ENCODE peak calls at places on chromosome 7, in nine cellular contexts. V is A549, T is sigmoid colon, Z is kidney, M is body of pancreas, O is ovary, E is cardiac muscle cell, F is HCT116, C is spleen. K is an unnamed sample. For H3K4me1, the result is how much of the 10 kb centered on the place peaks cover.

GRCh38 chr7:147193476-147193875 is 1076.9 kb downstream of the CNTNAP2 start:
- DNase-seq in V (no peak), T (no peak), Z (no peak), M (no peak), O (no peak), E (no peak), F (no peak), C (no peak), K (no peak)

GRCh38 chr7:155796381-155797261 is 15.6 kb downstream of the SHH start:
- DNase-seq in V (peak), T (no peak), Z (peak), M (peak), O (peak), E (peak), F (no peak), C (peak), K (peak)

GRCh38 chr7:39746162-39746782 is 122.9 kb downstream of the RALA start:
- DNase-seq in V (peak), T (peak), Z (no peak), M (peak), O (peak), E (peak), F (peak), C (peak), K (peak)

GRCh38 chr7:46492460-46492859 is 571.4 kb upstream of the IGFBP3 start:
- DNase-seq in V (no peak), T (no peak), Z (no peak), M (no peak), O (no peak), E (no peak), F (no peak), C (no peak), K (no peak)

GRCh38 chr7:129853661-129854268 is 99.0 kb downstream of the UBE2H start:
- DNase-seq in V (no peak), T (no peak), Z (no peak), M (no peak), O (no peak), E (no peak), F (peak), C (no peak), K (no peak)

GRCh38 chr7:149715476-149715875 is 57.9 kb downstream of the ZNF467 start:
- DNase-seq in V (no peak), T (peak), Z (no peak), M (no peak), O (no peak), E (no peak), F (no peak), C (peak), K (peak)

GRCh38 chr7:99102809-99103690 is 40.9 kb downstream of the SMURF1 start:
- DNase-seq in V (peak), T (no peak), Z (no peak), M (no peak), O (no peak), E (no peak), F (no peak), C (no peak), K (no peak)

GRCh38 chr7:136528329-136528728 is 340.1 kb upstream of the CHRM2 start:
- DNase-seq in V (no peak), T (no peak), Z (no peak), M (no peak), O (no peak), E (no peak), F (no peak), C (no peak), K (no peak)

GRCh38 chr7:48426966-48427555 is 255.8 kb downstream of the ABCA13 start:
- DNase-seq in V (peak), T (no peak), Z (no peak), M (no peak), O (no peak), E (no peak), F (no peak), C (no peak), K (no peak)

GRCh38 chr7:35691827-35692307 is 3.1 kb downstream of the HERPUD2 start:
- DNase-seq in V (no peak), T (no peak), Z (no peak), M (no peak), O (no peak), E (peak), F (no peak), C (peak), K (no peak)

GRCh38 chr7:139680676-139681462 is 96.9 kb downstream of the HIPK2 start:
- DNase-seq in V (peak), T (no peak), Z (peak), M (no peak), O (no peak), E (peak), F (peak), C (peak), K (peak)

GRCh38 chr7:151249034-151249731 is 689 bp upstream of the SMARCD3 start:
- DNase-seq in V (peak), T (peak), Z (no peak), M (peak), O (peak), E (peak), F (no peak), C (peak), K (peak)

GRCh38 chr7:82319674-82320118 is 123.9 kb downstream of the CACNA2D1 start:
- DNase-seq in V (no peak), T (peak), Z (peak), M (peak), O (peak), E (peak), F (no peak), C (no peak), K (peak)

GRCh38 chr7:157940497-157940896 is 603.7 kb downstream of the DNAJB6 start:
- DNase-seq in V (no peak), T (no peak), Z (no peak), M (no peak), O (no peak), E (no peak), F (no peak), C (no peak), K (no peak)

GRCh38 chr7:152173372-152174070 is 148.0 kb downstream of the GALNT11 start:
- DNase-seq in V (no peak), T (no peak), Z (no peak), M (no peak), O (no peak), E (no peak), F (no peak), C (no peak), K (no peak)

GRCh38 chr7:42914009-42914725 is 2.3 kb upstream of the C7orf25 start:
- DNase-seq in V (no peak), T (no peak), Z (no peak), M (no peak), O (peak), E (no peak), F (no peak), C (no peak), K (no peak)

DNA sequence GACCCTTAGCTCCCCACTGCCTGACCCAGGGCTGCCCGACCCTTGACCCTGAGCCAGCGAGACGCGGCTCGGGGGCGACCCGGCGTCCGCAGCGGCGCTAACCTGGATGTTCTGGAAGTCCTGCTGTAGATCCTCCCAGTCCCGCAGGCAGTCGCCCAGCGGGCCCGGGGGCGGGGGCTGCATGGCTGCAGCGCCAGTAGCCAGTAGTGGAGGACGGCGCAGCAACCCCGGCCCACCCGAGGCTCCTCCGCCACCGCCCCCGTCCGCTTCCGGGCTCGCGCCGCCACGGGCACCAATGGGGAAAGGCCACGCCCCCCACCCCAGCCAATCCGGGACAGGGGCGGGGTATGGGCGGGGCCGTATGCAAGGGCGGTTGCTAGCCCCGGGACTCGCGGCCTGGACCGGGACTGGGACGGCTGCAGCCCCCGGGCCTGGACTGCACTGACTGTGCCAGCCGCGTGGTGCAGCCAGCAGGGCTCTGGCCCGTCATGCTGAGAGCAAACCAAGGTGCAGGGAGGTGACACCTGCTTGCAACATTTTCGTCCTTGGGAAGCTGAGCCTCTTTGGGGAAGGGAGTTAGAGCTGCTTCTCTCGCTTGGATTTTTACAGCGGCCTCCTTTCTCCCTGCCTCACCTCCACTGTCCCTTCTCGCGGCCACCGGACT is at the start of gene TMEM120A:
- DNase-seq in V (peak), T (peak), Z (peak), M (peak), O (peak), E (peak), F (peak), C (peak), K (peak)
- TF ChIP-seq CTCF in V (no peak), T (peak), Z (no peak), M (peak), O (peak), E (peak), F (no peak), C (peak), K (peak)

DNA sequence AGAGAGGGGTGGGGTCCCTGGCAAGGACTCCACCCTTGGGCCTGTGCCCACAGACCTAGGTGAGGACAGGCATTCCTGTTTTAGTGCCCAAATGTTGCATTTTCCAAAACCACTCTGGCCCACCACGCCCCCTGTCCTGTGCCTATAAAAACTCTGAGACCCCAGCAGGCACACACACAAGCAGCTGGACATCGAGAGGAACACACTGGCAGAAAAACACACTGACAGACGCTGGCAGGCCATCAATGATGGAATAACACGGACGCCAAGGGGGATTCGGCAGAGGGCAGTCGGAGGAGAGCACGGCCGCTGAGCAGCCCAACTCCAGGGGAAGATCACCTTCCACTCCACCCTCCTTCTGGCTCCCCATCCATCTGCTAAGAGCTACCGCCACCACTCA is 386.9 kb upstream of the AUTS2 start:
- DNase-seq in V (no peak), T (no peak), Z (no peak), M (no peak), O (no peak), E (no peak), F (no peak), C (no peak), K (no peak)
- H3K4me1 ChIP-seq in V (under half), T (under half), Z (under half), M (under half), O (under half), E (under half), F (under half), C (under half), K (under half)

GRCh38 chr7:101911011-101911799 is 93.8 kb downstream of the CUX1 start:
- DNase-seq in V (no peak), T (peak), Z (no peak), M (no peak), O (peak), E (no peak), F (no peak), C (peak), K (no peak)

GRCh38 chr7:101913247-101913721 is 95.9 kb downstream of the CUX1 start:
- DNase-seq in V (no peak), T (no peak), Z (no peak), M (no peak), O (peak), E (no peak), F (no peak), C (peak), K (no peak)

GRCh38 chr7:101913876-101914275 is 96.5 kb downstream of the CUX1 start:
- DNase-seq in V (no peak), T (no peak), Z (no peak), M (no peak), O (no peak), E (no peak), F (no peak), C (no peak), K (no peak)

GRCh38 chr7:101911800-101912705 is 94.6 kb downstream of the CUX1 start:
- DNase-seq in V (no peak), T (peak), Z (no peak), M (no peak), O (peak), E (no peak), F (no peak), C (peak), K (no peak)

GRCh38 chr7:101912711-101913110 is 95.3 kb downstream of the CUX1 start:
- DNase-seq in V (no peak), T (peak), Z (no peak), M (no peak), O (peak), E (no peak), F (no peak), C (peak), K (no peak)
- H3K4me3 ChIP-seq in V (no peak), T (peak), Z (peak), M (no peak), O (no peak), E (no peak), F (no peak), C (no peak), K (no peak)

DNA sequence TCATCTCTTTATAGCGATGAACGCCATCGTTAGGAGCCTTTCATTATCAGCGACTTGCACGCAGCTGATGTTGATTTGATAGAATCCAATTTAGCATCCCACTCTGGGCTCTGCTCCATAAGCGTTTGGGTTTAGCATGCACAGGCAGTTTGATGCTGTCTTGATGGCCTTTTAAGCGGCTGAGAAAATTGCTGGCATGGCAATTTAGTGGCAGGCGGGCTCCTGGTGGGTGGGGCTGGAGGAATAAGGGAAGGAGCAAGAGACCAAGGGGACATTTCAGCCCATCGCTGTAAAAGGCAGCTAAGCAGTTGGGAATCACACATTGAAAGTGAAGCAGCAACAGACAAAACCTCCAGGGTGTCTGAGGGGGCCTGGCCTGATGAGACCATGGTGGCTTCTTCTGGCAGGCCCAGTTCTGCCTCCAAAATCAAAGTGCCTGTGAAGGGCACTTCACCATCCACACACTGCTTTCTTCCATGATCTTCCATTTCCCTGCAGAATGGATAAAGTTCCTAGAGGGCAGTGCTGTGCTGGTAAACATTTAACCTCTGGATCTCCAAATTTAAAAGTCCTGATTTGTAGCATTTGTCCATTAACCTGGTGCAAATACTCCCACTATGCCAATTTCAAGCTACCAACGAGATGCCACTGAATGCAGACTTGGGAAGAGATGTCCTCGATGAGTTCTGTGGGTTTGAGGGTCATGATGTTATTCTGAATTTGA is 107.9 kb upstream of the PLXNA4 start:
- DNase-seq in V (no peak), T (no peak), Z (no peak), M (no peak), O (no peak), E (no peak), F (no peak), C (no peak), K (no peak)
- TF ChIP-seq CTCF in V (peak), T (no peak), Z (no peak), M (no peak), O (no peak), E (peak), F (no peak), C (no peak), K (no peak)

DNA sequence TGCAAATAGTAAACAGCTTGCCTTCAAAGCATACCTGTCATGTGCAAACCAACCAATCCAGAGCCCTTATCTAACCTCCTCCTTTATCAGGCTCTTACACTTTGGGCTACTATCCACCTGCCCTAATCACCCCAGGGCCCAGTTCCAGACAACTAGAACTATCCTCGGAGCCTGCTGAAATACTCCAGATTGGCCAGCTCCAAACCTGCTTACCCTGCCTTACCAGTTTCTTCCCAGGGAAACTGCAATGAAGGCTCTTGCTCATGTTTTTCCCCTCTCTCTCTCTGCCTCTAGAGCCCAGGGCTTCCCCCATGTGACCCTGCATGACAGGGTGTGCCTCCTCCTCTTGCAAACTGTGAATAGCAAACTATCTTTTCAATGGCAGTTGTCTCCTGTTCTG is 81.4 kb upstream of the CAPZA2 start:
- DNase-seq in V (no peak), T (no peak), Z (no peak), M (peak), O (no peak), E (no peak), F (no peak), C (no peak), K (peak)
- H3K4me1 ChIP-seq in V (half or more), T (under half), Z (under half), M (half or more), O (under half), E (under half), F (half or more), C (under half), K (under half)

GRCh38 chr7:33702511-33703054 is 202.8 kb upstream of the BMPER start:
- DNase-seq in V (no peak), T (no peak), Z (no peak), M (no peak), O (no peak), E (no peak), F (no peak), C (no peak), K (no peak)
- H3K4me3 ChIP-seq in V (no peak), T (no peak), Z (no peak), M (no peak), O (no peak), E (no peak), F (no peak), C (no peak), K (no peak)

DNA sequence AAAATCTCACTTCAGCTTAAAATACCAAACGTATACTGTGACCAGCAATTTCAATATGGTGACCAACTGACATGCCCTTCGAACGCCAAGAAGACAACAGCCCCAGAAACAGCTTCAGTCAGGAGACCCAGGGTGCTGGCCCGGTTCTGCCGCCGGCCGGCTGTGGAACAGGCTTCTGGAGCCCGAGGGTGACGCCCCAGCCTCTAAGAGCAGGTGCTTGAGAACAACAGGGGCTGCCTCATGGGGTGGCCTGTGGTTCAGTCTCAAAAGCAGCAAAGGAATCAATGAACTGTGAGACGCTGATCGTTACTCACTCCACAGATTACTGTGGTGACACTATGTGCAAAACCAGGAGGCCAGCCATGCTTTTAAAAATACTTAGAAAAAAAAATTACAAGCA is 17.3 kb downstream of the GPER1 start:
- DNase-seq in V (no peak), T (no peak), Z (peak), M (no peak), O (no peak), E (no peak), F (no peak), C (peak), K (peak)
- TF ChIP-seq CTCF in V (no peak), T (no peak), Z (no peak), M (no peak), O (no peak), E (no peak), F (no peak), C (no peak), K (no peak)

GRCh38 chr7:50359995-50360925 is 55.7 kb downstream of the IKZF1 start:
- DNase-seq in V (no peak), T (peak), Z (no peak), M (no peak), O (no peak), E (no peak), F (no peak), C (peak), K (no peak)

GRCh38 chr7:50358306-50358705 is 53.8 kb downstream of the IKZF1 start:
- DNase-seq in V (no peak), T (no peak), Z (no peak), M (no peak), O (no peak), E (no peak), F (no peak), C (no peak), K (no peak)

GRCh38 chr7:50358808-50359207 is 54.3 kb downstream of the IKZF1 start:
- DNase-seq in V (no peak), T (no peak), Z (no peak), M (no peak), O (no peak), E (no peak), F (no peak), C (no peak), K (no peak)

GRCh38 chr7:50357346-50357745 is 52.8 kb downstream of the IKZF1 start:
- DNase-seq in V (no peak), T (no peak), Z (no peak), M (no peak), O (no peak), E (no peak), F (no peak), C (no peak), K (no peak)

DNA sequence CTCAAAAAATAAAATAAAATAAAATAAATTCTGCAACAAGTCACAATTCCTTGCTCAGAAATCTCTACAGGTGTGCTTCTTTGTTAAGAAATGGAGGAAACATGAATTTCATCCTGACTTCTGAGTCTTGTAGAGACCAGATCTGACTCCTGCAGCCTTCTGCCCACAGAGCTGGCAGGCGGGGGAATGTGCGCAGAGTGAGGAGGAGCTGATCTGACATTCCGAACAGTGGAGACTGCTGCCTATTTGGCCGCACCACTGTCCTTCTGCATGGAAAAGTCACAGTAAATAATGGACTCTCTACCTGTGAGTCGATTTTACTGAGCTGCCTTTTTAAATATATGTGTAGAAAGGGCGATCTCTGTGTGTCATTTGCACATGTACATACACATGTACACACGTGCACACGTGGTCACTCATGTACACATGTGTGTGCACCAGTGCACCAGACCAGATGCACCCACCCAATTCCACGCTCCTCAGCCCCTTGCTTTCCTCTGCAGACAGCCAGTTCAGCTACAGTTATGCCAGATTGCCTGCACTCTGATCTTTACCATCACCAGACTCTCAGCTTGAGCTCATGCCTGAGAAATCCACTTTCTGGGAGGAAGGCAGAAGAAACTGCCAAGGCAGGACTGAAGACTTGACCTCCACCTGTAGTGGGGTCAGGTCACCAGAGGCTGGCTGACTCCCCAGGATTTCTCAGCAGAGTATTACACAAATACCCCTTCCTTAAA is 54.9 kb downstream of the IKZF1 start:
- DNase-seq in V (no peak), T (no peak), Z (no peak), M (no peak), O (no peak), E (no peak), F (no peak), C (no peak), K (no peak)
- H3K4me1 ChIP-seq in V (under half), T (under half), Z (under half), M (under half), O (under half), E (under half), F (under half), C (half or more), K (under half)

K was measured in lower lobe of right lung.